ENCODE peak calls at places on chromosomes 16 and 17, in five cellular contexts. One of them, this sample, is unnamed.

GRCh38 chr17:11039342-11039741 is 201.5 kb upstream of the PIRT start:
- DNase-seq in left ventricle myocardium inferior: no peak
- DNase-seq in IMR-90: no peak
- DNase-seq in RWPE1: no peak
- DNase-seq in brain microvascular endothelial cell: no peak
- DNase-seq in this sample: no peak

GRCh38 chr17:19702231-19702641 is 14.1 kb downstream of the SLC47A2 start:
- DNase-seq in IMR-90: no peak
- DNase-seq in RWPE1: no peak
- DNase-seq in brain microvascular endothelial cell: no peak
- DNase-seq in left ventricle myocardium inferior: no peak
- DNase-seq in this sample: no peak

GRCh38 chr17:41848788-41849187 is 11.2 kb downstream of the KLHL10 start:
- DNase-seq in IMR-90: peak; percentile 66
- DNase-seq in left ventricle myocardium inferior: no peak
- DNase-seq in brain microvascular endothelial cell: no peak
- DNase-seq in RWPE1: no peak
- DNase-seq in this sample: no peak

GRCh38 chr17:18159551-18160120 is 24.0 kb upstream of the ALKBH5 start:
- DNase-seq in left ventricle myocardium inferior: no peak
- DNase-seq in brain microvascular endothelial cell: no peak
- DNase-seq in RWPE1: no peak
- DNase-seq in IMR-90: peak; percentile 20
- DNase-seq in this sample: no peak

GRCh38 chr16:12201216-12201615 is 224.7 kb downstream of the SNX29 start:
- DNase-seq in left ventricle myocardium inferior: no peak
- DNase-seq in IMR-90: peak; percentile 62
- DNase-seq in RWPE1: no peak
- DNase-seq in brain microvascular endothelial cell: no peak
- DNase-seq in this sample: no peak

GRCh38 chr17:32586666-32587065 is 99.9 kb downstream of the CDK5R1 start:
- DNase-seq in brain microvascular endothelial cell: peak; percentile 28
- DNase-seq in IMR-90: no peak
- DNase-seq in RWPE1: peak; percentile 31
- DNase-seq in left ventricle myocardium inferior: no peak
- DNase-seq in this sample: no peak

GRCh38 chr17:77883213-77883650 is 75.3 kb upstream of the TNRC6C start:
- DNase-seq in IMR-90: no peak
- DNase-seq in left ventricle myocardium inferior: no peak
- DNase-seq in brain microvascular endothelial cell: no peak
- DNase-seq in RWPE1: no peak
- DNase-seq in this sample: no peak

GRCh38 chr17:17613708-17614114 is 22.2 kb upstream of the PEMT start:
- DNase-seq in IMR-90: peak; percentile 73
- DNase-seq in brain microvascular endothelial cell: peak; percentile 82
- DNase-seq in left ventricle myocardium inferior: no peak
- DNase-seq in RWPE1: peak; percentile 51
- DNase-seq in this sample: peak; percentile 66

GRCh38 chr16:1296688-1297412 is 12.6 kb upstream of the UBE2I start:
- DNase-seq in IMR-90: peak; percentile 81
- DNase-seq in brain microvascular endothelial cell: peak; percentile 37
- DNase-seq in left ventricle myocardium inferior: no peak
- DNase-seq in RWPE1: peak; percentile 51
- DNase-seq in this sample: no peak

GRCh38 chr16:64356267-64356666 is 765.6 kb downstream of the CDH11 start:
- DNase-seq in IMR-90: peak; percentile 87
- DNase-seq in brain microvascular endothelial cell: peak; percentile 65
- DNase-seq in left ventricle myocardium inferior: no peak
- DNase-seq in RWPE1: peak; percentile 2
- DNase-seq in this sample: no peak

GRCh38 chr17:57463103-57463885 is 207.0 kb downstream of the MSI2 start:
- DNase-seq in left ventricle myocardium inferior: no peak
- DNase-seq in brain microvascular endothelial cell: peak; percentile 80
- DNase-seq in IMR-90: peak; percentile 95
- DNase-seq in RWPE1: no peak
- DNase-seq in this sample: no peak

GRCh38 chr16:77890075-77890474 is 101.7 kb downstream of the VAT1L start:
- DNase-seq in brain microvascular endothelial cell: no peak
- DNase-seq in RWPE1: no peak
- DNase-seq in left ventricle myocardium inferior: no peak
- DNase-seq in IMR-90: no peak
- DNase-seq in this sample: no peak

GRCh38 chr16:79628501-79628975 is 28.0 kb upstream of the MAF start:
- DNase-seq in brain microvascular endothelial cell: peak; percentile 98
- DNase-seq in RWPE1: peak; percentile 88
- DNase-seq in IMR-90: peak; percentile 19
- DNase-seq in left ventricle myocardium inferior: no peak
- DNase-seq in this sample: no peak

GRCh38 chr16:10314811-10315210 is 71.0 kb upstream of the ATF7IP2 start:
- DNase-seq in IMR-90: no peak
- DNase-seq in brain microvascular endothelial cell: peak; percentile 1
- DNase-seq in RWPE1: peak; percentile 38
- DNase-seq in left ventricle myocardium inferior: no peak
- DNase-seq in this sample: no peak

GRCh38 chr17:81097943-81098308 is 63.0 kb downstream of the BAIAP2 start:
- DNase-seq in IMR-90: peak; percentile 30
- DNase-seq in left ventricle myocardium inferior: peak; percentile 34
- DNase-seq in brain microvascular endothelial cell: peak; percentile 12
- DNase-seq in RWPE1: no peak
- DNase-seq in this sample: no peak

GRCh38 chr16:67593288-67593687 is 31.0 kb downstream of the CTCF start:
- DNase-seq in brain microvascular endothelial cell: no peak
- DNase-seq in RWPE1: no peak
- DNase-seq in IMR-90: no peak
- DNase-seq in left ventricle myocardium inferior: no peak
- DNase-seq in this sample: no peak

GRCh38 chr16:82867425-82867824 is 240.7 kb downstream of the CDH13 start:
- DNase-seq in left ventricle myocardium inferior: no peak
- DNase-seq in brain microvascular endothelial cell: no peak
- DNase-seq in RWPE1: no peak
- DNase-seq in IMR-90: no peak
- DNase-seq in this sample: no peak

GRCh38 chr17:29251969-29252866 is 5.6 kb downstream of the CRYBA1 start:
- DNase-seq in brain microvascular endothelial cell: no peak
- DNase-seq in IMR-90: peak; percentile 50
- DNase-seq in RWPE1: peak; percentile 29
- DNase-seq in left ventricle myocardium inferior: no peak
- DNase-seq in this sample: peak; percentile 25

GRCh38 chr17:14006249-14006942 is 62.9 kb upstream of the COX10 start:
- DNase-seq in RWPE1: no peak
- DNase-seq in IMR-90: no peak
- DNase-seq in brain microvascular endothelial cell: no peak
- DNase-seq in left ventricle myocardium inferior: no peak
- DNase-seq in this sample: no peak

DNA sequence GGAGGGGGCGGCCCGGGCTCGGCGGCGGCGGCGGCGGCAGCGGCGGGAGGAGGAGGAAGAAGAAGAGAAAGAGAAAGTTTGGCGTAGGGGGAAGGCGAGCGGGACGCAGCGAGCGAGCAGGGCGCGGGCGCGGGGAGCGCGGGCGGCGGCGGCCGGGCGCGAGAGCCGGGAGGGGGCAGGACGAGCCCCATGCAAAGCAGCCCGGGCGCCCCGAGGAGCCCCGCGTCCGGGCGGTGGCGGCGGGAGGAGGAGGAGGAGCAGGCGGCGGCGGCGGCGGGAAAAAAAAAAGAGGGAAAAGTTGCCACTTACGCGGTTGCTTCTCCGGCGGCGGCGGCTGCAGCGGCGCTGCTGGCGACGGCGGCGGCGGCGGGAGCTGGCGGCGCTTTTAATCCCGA is 10.3 kb upstream of the ZFHX3 start:
- DNase-seq in brain microvascular endothelial cell: no peak
- DNase-seq in IMR-90: no peak
- DNase-seq in RWPE1: no peak
- DNase-seq in left ventricle myocardium inferior: peak; percentile 61
- DNase-seq in this sample: no peak
- H3K27ac ChIP-seq in brain microvascular endothelial cell: peak overlapping the region; percentile 97
- H3K27ac ChIP-seq in IMR-90: peak overlapping the region; percentile 4
- H3K27ac ChIP-seq in RWPE1: peak overlapping the region; percentile 95
- H3K27ac ChIP-seq in left ventricle myocardium inferior: peak overlapping the region; percentile 97
- H3K27ac ChIP-seq in this sample: no peak overlapping the region

DNA sequence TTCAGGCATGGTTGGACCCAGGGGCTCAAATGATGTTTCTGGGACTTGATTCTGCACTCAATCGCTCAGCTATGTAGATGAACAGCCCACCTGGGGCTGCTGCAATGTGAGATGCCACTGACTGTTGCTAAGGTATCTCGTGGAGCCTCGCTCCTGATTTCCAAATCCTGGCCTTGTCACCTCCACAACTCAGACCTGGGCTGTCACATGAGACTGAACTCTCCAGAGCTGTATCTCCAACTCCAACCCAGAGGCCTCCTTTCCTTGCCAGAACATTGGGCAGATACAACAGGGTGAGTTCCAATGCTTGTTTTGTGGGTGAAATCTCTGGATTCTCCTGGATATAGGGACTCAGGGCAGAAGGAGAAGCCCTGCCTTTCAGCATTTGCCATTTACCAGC is 79.5 kb downstream of the GNAO1 start:
- DNase-seq in brain microvascular endothelial cell: no peak
- DNase-seq in IMR-90: no peak
- DNase-seq in RWPE1: no peak
- DNase-seq in left ventricle myocardium inferior: no peak
- DNase-seq in this sample: no peak
- H3K27ac ChIP-seq in brain microvascular endothelial cell: no peak overlapping the region
- H3K27ac ChIP-seq in IMR-90: no peak overlapping the region
- H3K27ac ChIP-seq in RWPE1: no peak overlapping the region
- H3K27ac ChIP-seq in left ventricle myocardium inferior: no peak overlapping the region
- H3K27ac ChIP-seq in this sample: no peak overlapping the region

GRCh38 chr17:66076546-66077190 is 115.3 kb downstream of the CEP112 start:
- DNase-seq in brain microvascular endothelial cell: peak; percentile 4
- DNase-seq in IMR-90: no peak
- DNase-seq in RWPE1: no peak
- DNase-seq in left ventricle myocardium inferior: no peak
- DNase-seq in this sample: no peak
- H3K27ac ChIP-seq in brain microvascular endothelial cell: no peak overlapping the region
- H3K27ac ChIP-seq in IMR-90: no peak overlapping the region
- H3K27ac ChIP-seq in RWPE1: no peak overlapping the region
- H3K27ac ChIP-seq in left ventricle myocardium inferior: no peak overlapping the region
- H3K27ac ChIP-seq in this sample: no peak overlapping the region

GRCh38 chr17:63450551-63450950 is 4.4 kb upstream of the CYB561 start:
- DNase-seq in IMR-90: peak; percentile 34
- DNase-seq in RWPE1: no peak
- DNase-seq in left ventricle myocardium inferior: no peak
- DNase-seq in brain microvascular endothelial cell: no peak
- DNase-seq in this sample: no peak
- H3K27ac ChIP-seq in IMR-90: no peak overlapping the region
- H3K27ac ChIP-seq in RWPE1: no peak overlapping the region
- H3K27ac ChIP-seq in left ventricle myocardium inferior: no peak overlapping the region
- H3K27ac ChIP-seq in brain microvascular endothelial cell: no peak overlapping the region
- H3K27ac ChIP-seq in this sample: no peak overlapping the region

GRCh38 chr17:27319536-27320221 is 25.8 kb downstream of the WSB1 start:
- DNase-seq in brain microvascular endothelial cell: no peak
- DNase-seq in left ventricle myocardium inferior: peak; percentile 77
- DNase-seq in IMR-90: peak; percentile 48
- DNase-seq in RWPE1: no peak
- DNase-seq in this sample: no peak

GRCh38 chr17:27318228-27318627 is 24.3 kb downstream of the WSB1 start:
- DNase-seq in RWPE1: no peak
- DNase-seq in left ventricle myocardium inferior: no peak
- DNase-seq in brain microvascular endothelial cell: no peak
- DNase-seq in IMR-90: no peak
- DNase-seq in this sample: no peak

GRCh38 chr17:27315796-27316465 is 22.0 kb downstream of the WSB1 start:
- DNase-seq in left ventricle myocardium inferior: no peak
- DNase-seq in IMR-90: no peak
- DNase-seq in brain microvascular endothelial cell: no peak
- DNase-seq in RWPE1: no peak
- DNase-seq in this sample: no peak

GRCh38 chr17:27320222-27320560 is 26.3 kb downstream of the WSB1 start:
- DNase-seq in brain microvascular endothelial cell: no peak
- DNase-seq in left ventricle myocardium inferior: no peak
- DNase-seq in RWPE1: no peak
- DNase-seq in IMR-90: no peak
- DNase-seq in this sample: no peak

GRCh38 chr17:27318633-27319032 is 24.7 kb downstream of the WSB1 start:
- DNase-seq in brain microvascular endothelial cell: no peak
- DNase-seq in IMR-90: no peak
- DNase-seq in left ventricle myocardium inferior: no peak
- DNase-seq in RWPE1: no peak
- DNase-seq in this sample: no peak
- H3K27ac ChIP-seq in brain microvascular endothelial cell: no peak overlapping the region
- H3K27ac ChIP-seq in IMR-90: no peak overlapping the region
- H3K27ac ChIP-seq in left ventricle myocardium inferior: peak overlapping the region; percentile 34
- H3K27ac ChIP-seq in RWPE1: peak overlapping the region; percentile 74
- H3K27ac ChIP-seq in this sample: no peak overlapping the region